ENCODE peak calls at places on chromosomes 11 and 22, in five cellular contexts. V is posterior vena cava, P is NCI-H146, X is sigmoid colon, A is Calu3. Q is an unnamed sample.
A peak's percentile ranks its signal among the peaks of the same experiment; 100 is the strongest.

GRCh38 chr11:67285541-67286498 is 3.3 kb upstream of the ANKRD13D start:
- DNase-seq in V (peak; percentile 82), A (no peak), P (no peak), X (peak; percentile 67), Q (peak; percentile 40)

GRCh38 chr22:22942511-22943329 is 55.1 kb downstream of the IGLL5 start:
- DNase-seq in A (peak; percentile 63), V (peak; percentile 84), X (peak; percentile 61), P (peak; percentile 62), Q (peak; percentile 42)

GRCh38 chr11:13026722-13027121 is 17.6 kb downstream of the RASSF10 start:
- DNase-seq in X (no peak), P (no peak), A (no peak), V (no peak), Q (no peak)

GRCh38 chr22:36417281-36417686 is 29.5 kb upstream of the MYH9 start:
- DNase-seq in A (peak; percentile 28), X (no peak), V (no peak), P (no peak), Q (no peak)

GRCh38 chr11:107250017-107250416 is 207.6 kb downstream of the CWF19L2 start:
- DNase-seq in P (no peak), A (no peak), X (no peak), V (no peak), Q (no peak)

GRCh38 chr11:124900464-124900863 is 2.8 kb upstream of the ROBO4 start:
- DNase-seq in A (no peak), V (peak; percentile 86), X (peak; percentile 71), P (no peak), Q (no peak)

GRCh38 chr11:118622376-118623290 is 15.2 kb downstream of the PHLDB1 start:
- DNase-seq in A (peak; percentile 55), V (peak; percentile 78), P (peak; percentile 90), X (no peak), Q (no peak)

GRCh38 chr11:21037836-21038235 is 368.4 kb downstream of the NELL1 start:
- DNase-seq in A (no peak), V (no peak), P (no peak), X (no peak), Q (no peak)

GRCh38 chr11:81963018-81963417 is 770.6 kb downstream of the FAM181B start:
- DNase-seq in V (no peak), X (no peak), A (no peak), P (no peak), Q (no peak)

GRCh38 chr22:24331468-24332440 is 61.1 kb downstream of the SPECC1L start:
- DNase-seq in X (no peak), P (no peak), A (no peak), V (no peak), Q (no peak)

GRCh38 chr11:74141274-74141695 is 29.5 kb downstream of the C2CD3 start:
- DNase-seq in P (no peak), A (peak; percentile 45), V (no peak), X (no peak), Q (no peak)

GRCh38 chr22:42769238-42769573 is 48.5 kb upstream of the A4GALT start:
- DNase-seq in V (no peak), A (no peak), X (no peak), P (no peak), Q (no peak)

GRCh38 chr11:134464196-134464595 is 52.2 kb upstream of the B3GAT1 start:
- DNase-seq in V (no peak), A (no peak), X (peak; percentile 27), P (no peak), Q (no peak)

GRCh38 chr11:65653229-65654225 is 9.2 kb downstream of the RELA start:
- DNase-seq in V (no peak), P (no peak), A (no peak), X (peak; percentile 72), Q (no peak)

GRCh38 chr11:70532066-70532440 is 133.7 kb downstream of the CTTN start:
- DNase-seq in X (no peak), P (peak; percentile 69), A (no peak), V (peak; percentile 26), Q (no peak)

GRCh38 chr22:31611065-31611760 is 50.8 kb downstream of the PISD start:
- DNase-seq in P (no peak), A (no peak), X (peak; percentile 73), V (no peak), Q (no peak)

GRCh38 chr22:39301926-39302325 is 17.5 kb downstream of the RPL3 start:
- DNase-seq in V (no peak), A (no peak), P (no peak), X (no peak), Q (no peak)

GRCh38 chr11:108824601-108825000 is 159.7 kb downstream of the DDX10 start:
- DNase-seq in P (no peak), V (no peak), X (no peak), A (no peak), Q (no peak)

GRCh38 chr11:74276581-74276980 is 34.9 kb downstream of the P4HA3 start:
- DNase-seq in P (no peak), A (no peak), X (no peak), V (no peak), Q (no peak)

GRCh38 chr11:68251770-68252169 is 20.0 kb downstream of the C11orf24 start:
- DNase-seq in V (no peak), A (no peak), X (no peak), P (no peak), Q (no peak)

GRCh38 chr22:47127441-47127871 is 365.0 kb downstream of the TBC1D22A start:
- DNase-seq in X (no peak), V (peak; percentile 73), P (no peak), A (no peak), Q (no peak)

GRCh38 chr11:72643547-72643946 is 30.7 kb downstream of the PDE2A start:
- DNase-seq in P (no peak), X (no peak), V (no peak), A (peak; percentile 79), Q (no peak)

GRCh38 chr22:35684270-35684700 is 33.4 kb upstream of the APOL5 start:
- DNase-seq in V (no peak), P (no peak), X (no peak), A (peak; percentile 10), Q (no peak)

GRCh38 chr11:71420455-71421241 is 27.5 kb downstream of the DHCR7 start:
- DNase-seq in V (no peak), A (peak; percentile 63), P (peak; percentile 68), X (no peak), Q (no peak)

Q was measured in central memory CD4-positive, alpha-beta T cell.